ENCODE peak calls at places on chromosomes 5 and 9, in eight cellular contexts. S, M, E, B, U, X, I and Q are unnamed samples.

GRCh38 chr5:180340856-180341255 is 12.3 kb downstream of the GFPT2 start:
- DNase-seq in E (no peak), X (no peak), S (peak; percentile 58), U (no peak), I (no peak), B (no peak), M (no peak), Q (no peak)

GRCh38 chr9:3758816-3759576 is 233.2 kb upstream of the RFX3 start:
- DNase-seq in U (no peak), I (no peak), X (peak; percentile 13), M (no peak), E (no peak), B (no peak), S (peak; percentile 37), Q (no peak)

GRCh38 chr5:116032094-116032517 is at the start of gene ARL14EPL:
- DNase-seq in E (peak; percentile 98), U (peak; percentile 41), X (peak; percentile 94), B (peak; percentile 17), I (peak; percentile 65), M (peak; percentile 66), S (peak; percentile 92), Q (peak; percentile 1)

GRCh38 chr5:36949593-36949992 is 73.0 kb downstream of the NIPBL start:
- DNase-seq in I (no peak), U (no peak), S (no peak), B (no peak), E (no peak), X (no peak), M (no peak), Q (no peak)

GRCh38 chr5:178602752-178603151 is 12.6 kb upstream of the COL23A1 start:
- DNase-seq in S (peak; percentile 72), M (no peak), I (no peak), X (no peak), E (no peak), U (no peak), B (no peak), Q (no peak)

GRCh38 chr5:110053205-110053604 is 363.5 kb downstream of the MAN2A1 start:
- DNase-seq in E (no peak), S (no peak), M (no peak), B (no peak), I (no peak), X (no peak), U (no peak), Q (no peak)

GRCh38 chr9:95435074-95435728 is 81.6 kb downstream of the PTCH1 start:
- DNase-seq in M (no peak), I (no peak), X (no peak), E (no peak), U (no peak), B (no peak), S (no peak), Q (no peak)

GRCh38 chr5:163727028-163727427 is 221.6 kb downstream of the MAT2B start:
- DNase-seq in I (no peak), B (no peak), M (no peak), S (no peak), X (no peak), E (no peak), U (no peak), Q (no peak)

GRCh38 chr9:125407974-125408900 is 146.6 kb downstream of the GAPVD1 start:
- DNase-seq in E (peak; percentile 61), I (peak; percentile 86), B (peak; percentile 68), X (peak; percentile 72), U (no peak), M (peak; percentile 74), S (peak; percentile 56), Q (no peak)

GRCh38 chr5:168578506-168579205 is 512 bp downstream of the PANK3 start:
- DNase-seq in B (no peak), E (no peak), I (no peak), S (no peak), X (no peak), M (no peak), U (peak; percentile 25), Q (no peak)

GRCh38 chr5:35540002-35540401 is 77.7 kb upstream of the SPEF2 start:
- DNase-seq in E (no peak), I (no peak), U (no peak), X (no peak), B (no peak), S (no peak), M (no peak), Q (no peak)

GRCh38 chr9:114898741-114899140 is 31.6 kb downstream of the TNFSF8 start:
- DNase-seq in S (no peak), B (no peak), M (no peak), I (no peak), E (peak; percentile 81), X (no peak), U (no peak), Q (no peak)

GRCh38 chr9:37938121-37938906 is 34.4 kb upstream of the SLC25A51 start:
- DNase-seq in I (no peak), X (peak; percentile 78), E (peak; percentile 90), B (no peak), M (no peak), S (peak; percentile 93), U (no peak), Q (no peak)

GRCh38 chr5:79074641-79075040 is 5.1 kb downstream of the BHMT2 start:
- DNase-seq in E (no peak), X (peak; percentile 45), M (no peak), B (no peak), S (peak; percentile 49), I (no peak), U (no peak), Q (peak; percentile 4)

GRCh38 chr5:139744471-139745120 is 51.0 kb upstream of the PSD2 start:
- DNase-seq in X (no peak), B (no peak), I (no peak), M (no peak), E (no peak), S (no peak), U (no peak), Q (no peak)

DNA sequence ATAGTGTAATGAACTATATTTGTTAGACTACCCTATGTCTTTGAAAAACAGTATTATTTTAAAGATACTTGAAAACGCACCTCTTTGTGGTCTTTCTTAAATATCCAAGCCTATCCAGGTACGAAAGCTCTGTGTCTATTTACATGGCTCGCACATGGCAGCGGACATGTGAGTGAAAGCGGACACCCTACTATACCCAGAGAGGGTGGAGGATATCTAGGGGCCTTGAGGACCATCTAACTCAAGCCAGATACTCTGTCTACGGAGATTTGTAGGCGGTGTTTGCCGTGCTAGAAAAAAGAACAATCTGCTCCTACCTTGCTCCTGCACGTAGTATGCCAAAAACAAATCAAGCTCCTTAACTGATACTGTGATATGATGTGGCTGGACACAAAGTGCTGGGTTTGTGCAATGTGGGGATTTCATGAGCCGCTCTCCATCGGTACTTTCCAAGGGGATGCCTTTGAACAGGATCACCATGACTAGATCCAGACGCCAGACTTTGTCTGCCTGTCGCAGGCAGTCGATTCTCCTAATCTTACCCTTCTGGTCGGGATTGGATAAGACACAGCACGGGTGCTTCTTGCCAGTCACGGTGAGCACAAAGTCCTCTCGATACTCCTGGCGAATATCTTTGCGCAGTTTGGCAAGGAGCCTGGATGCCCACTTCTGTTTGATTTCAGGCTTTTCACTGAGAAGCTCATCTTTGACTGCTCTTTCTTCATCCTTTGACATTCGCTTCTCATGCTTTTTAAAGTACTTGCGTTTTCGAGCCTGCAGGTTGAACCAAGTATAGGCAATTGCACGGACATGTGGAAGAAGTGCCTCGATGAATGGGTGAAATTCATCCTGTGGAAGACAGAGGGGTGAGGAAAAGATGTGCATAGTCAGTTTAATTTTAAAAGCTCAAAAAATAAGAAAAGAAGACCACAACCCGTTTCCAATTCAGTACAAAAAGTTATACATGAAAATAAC is 7.0 kb downstream of the NFIB start:
- DNase-seq in X (peak; percentile 57), S (peak; percentile 3), E (no peak), I (peak; percentile 64), B (no peak), M (no peak), U (no peak), Q (no peak)
- H3K4me3 ChIP-seq in X (peak overlapping the region; percentile 18), S (no peak overlapping the region), E (no peak overlapping the region), I (peak overlapping the region; percentile 93), B (no peak overlapping the region), M (no peak overlapping the region), U (peak overlapping the region; percentile 13), Q (no peak overlapping the region)

DNA sequence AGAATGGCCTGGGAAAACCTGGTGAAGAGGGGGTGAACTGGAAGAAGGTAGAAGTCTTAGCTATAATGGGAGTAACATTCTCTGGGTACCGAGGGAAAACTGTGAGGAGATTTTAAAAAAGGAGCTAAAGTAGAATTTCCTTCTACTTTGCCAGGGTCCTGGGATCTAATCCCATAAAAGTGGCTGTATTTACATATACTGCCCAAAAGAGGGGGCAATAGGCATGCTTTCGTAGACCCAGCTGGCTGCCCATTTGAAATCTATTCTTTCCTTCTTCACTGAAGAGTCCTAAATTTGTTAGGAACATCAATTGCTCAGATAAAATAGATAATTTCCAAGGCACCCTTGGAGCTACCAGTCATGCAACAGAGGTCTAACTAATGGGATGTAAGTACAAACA is 159.2 kb downstream of the CDC42SE2 start:
- DNase-seq in X (peak; percentile 66), E (peak; percentile 46), I (no peak), M (no peak), U (no peak), B (no peak), S (peak; percentile 27), Q (no peak)
- TF ChIP-seq CTCF in X (peak; percentile 71), E (peak; percentile 47), I (peak; percentile 10), M (no peak), U (peak; percentile 66), B (peak; percentile 25), S (peak; percentile 54), Q (peak; percentile 49)

GRCh38 chr9:83218411-83219090 is 155.6 kb upstream of the RASEF start:
- DNase-seq in E (no peak), U (no peak), B (no peak), X (no peak), S (no peak), I (no peak), M (no peak), Q (no peak)
- H3K4me3 ChIP-seq in E (no peak overlapping the region), U (peak overlapping the region; percentile 70), B (peak overlapping the region; percentile 54), X (peak overlapping the region; percentile 80), S (no peak overlapping the region), I (peak overlapping the region; percentile 73), M (peak overlapping the region; percentile 3), Q (peak overlapping the region; percentile 62)

GRCh38 chr5:55159763-55160492 is at the start of gene GPX8:
- DNase-seq in U (peak; percentile 73), X (peak; percentile 92), E (peak; percentile 89), S (peak; percentile 92), I (no peak), M (no peak), B (peak; percentile 40), Q (peak; percentile 59)
- TF ChIP-seq CTCF in U (peak; percentile 75), X (peak; percentile 59), E (peak; percentile 42), S (peak; percentile 75), I (peak; percentile 49), M (peak; percentile 22), B (peak; percentile 53), Q (peak; percentile 26)

GRCh38 chr9:98908897-98909634 is 34.6 kb upstream of the COL15A1 start:
- DNase-seq in B (no peak), U (no peak), E (no peak), I (no peak), M (no peak), S (peak; percentile 91), X (peak; percentile 63), Q (peak; percentile 65)
- H3K4me3 ChIP-seq in B (no peak overlapping the region), U (no peak overlapping the region), E (no peak overlapping the region), I (no peak overlapping the region), M (no peak overlapping the region), S (no peak overlapping the region), X (no peak overlapping the region), Q (no peak overlapping the region)

GRCh38 chr5:148248894-148249293 is 10.6 kb downstream of the MARCOL start:
- DNase-seq in S (no peak), B (no peak), M (no peak), E (no peak), I (no peak), U (no peak), X (no peak), Q (no peak)
- TF ChIP-seq CTCF in S (no peak), B (no peak), M (no peak), E (no peak), I (no peak), U (no peak), X (no peak), Q (no peak)